ENCODE peak calls at places on chromosomes 16 and 17, in four cellular contexts. V is IMR-90, H is tibial artery, A is OCI-LY7. N is an unnamed sample.

GRCh38 chr17:5719976-5720375 is 135.7 kb upstream of the NLRP1 start:
- DNase-seq in V (no peak), H (no peak), A (no peak), N (no peak)

GRCh38 chr16:11665071-11665491 is 3.2 kb upstream of the SNN start:
- DNase-seq in V (no peak), H (no peak), A (peak; percentile 76), N (no peak)

GRCh38 chr16:80718480-80719220 is 85.7 kb downstream of the CDYL2 start:
- DNase-seq in V (peak; percentile 22), H (no peak), A (no peak), N (peak; percentile 44)

GRCh38 chr17:82031885-82032627 is 578 bp downstream of the RAC3 start:
- DNase-seq in V (no peak), H (no peak), A (peak; percentile 31), N (no peak)

GRCh38 chr16:75305364-75306101 is 54.1 kb upstream of the BCAR1 start:
- DNase-seq in V (peak; percentile 100), H (peak; percentile 91), A (no peak), N (peak; percentile 100)

GRCh38 chr17:8152112-8152775 is at the start of gene PER1:
- DNase-seq in V (peak; percentile 93), H (peak; percentile 98), A (peak; percentile 89), N (peak; percentile 99)

GRCh38 chr16:50537533-50538290 is 10.5 kb upstream of the NKD1 start:
- DNase-seq in V (no peak), H (no peak), A (no peak), N (no peak)

GRCh38 chr16:49093939-49094338 is 187.7 kb downstream of the CBLN1 start:
- DNase-seq in V (no peak), H (no peak), A (no peak), N (no peak)

GRCh38 chr17:65535777-65536572 is 25.5 kb downstream of the AXIN2 start:
- DNase-seq in V (peak; percentile 45), H (no peak), A (no peak), N (no peak)

GRCh38 chr17:78133971-78134898 is 3.7 kb downstream of the TMC8 start:
- DNase-seq in V (peak; percentile 12), H (no peak), A (peak; percentile 91), N (peak; percentile 38)

GRCh38 chr16:28935333-28935732 is 3.6 kb downstream of the CD19 start:
- DNase-seq in V (no peak), H (no peak), A (no peak), N (no peak)

GRCh38 chr16:56600398-56600999 is 7.9 kb upstream of the MT2A start:
- DNase-seq in V (peak; percentile 66), H (peak; percentile 46), A (peak; percentile 58), N (peak; percentile 67)

GRCh38 chr17:6706499-6706898 is 6.7 kb downstream of the SLC13A5 start:
- DNase-seq in V (no peak), H (no peak), A (no peak), N (no peak)

GRCh38 chr16:23842137-23842600 is 6.4 kb downstream of the PRKCB start:
- DNase-seq in V (no peak), H (no peak), A (no peak), N (no peak)

GRCh38 chr16:55701442-55702319 is 45.9 kb downstream of the SLC6A2 start:
- DNase-seq in V (peak; percentile 26), H (peak; percentile 39), A (peak; percentile 59), N (peak; percentile 54)

GRCh38 chr17:76404256-76404655 is 19.8 kb downstream of the SPHK1 start:
- DNase-seq in V (no peak), H (no peak), A (no peak), N (no peak)

GRCh38 chr17:16255481-16255901 is 38.5 kb downstream of the PIGL start:
- DNase-seq in V (peak; percentile 28), H (peak; percentile 63), A (no peak), N (peak; percentile 23)
- H3K4me3 ChIP-seq in V (peak overlapping the region; percentile 22), H (peak overlapping the region; percentile 20), A (no peak overlapping the region), N (no peak overlapping the region)

DNA sequence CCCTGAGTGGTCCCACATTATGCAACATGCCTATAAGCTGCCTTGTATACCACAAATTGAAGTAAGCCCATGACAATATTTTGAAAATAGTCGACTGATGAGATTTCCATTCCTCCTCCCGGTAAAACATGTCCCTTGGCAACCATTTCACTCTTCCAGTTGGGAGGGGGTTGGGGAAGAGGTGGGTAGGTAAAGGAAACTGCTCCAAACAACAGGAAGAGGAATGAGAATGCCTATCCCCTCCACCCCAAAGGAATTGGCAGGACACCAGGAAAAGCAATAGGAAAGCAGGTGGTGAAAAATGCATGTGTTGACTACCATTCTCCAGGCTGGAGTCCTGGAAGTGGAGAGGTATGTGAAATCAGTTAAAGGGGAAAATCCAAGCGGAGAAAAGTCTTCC is 455.9 kb upstream of the PSMD7 start:
- DNase-seq in V (no peak), H (no peak), A (no peak), N (no peak)
- TF ChIP-seq CTCF in V (no peak), H (no peak), A (no peak), N (no peak)

GRCh38 chr16:73483076-73483791 is 435.3 kb upstream of the ZFHX3 start:
- DNase-seq in V (no peak), H (no peak), A (no peak), N (no peak)
- H3K4me3 ChIP-seq in V (no peak overlapping the region), H (no peak overlapping the region), A (no peak overlapping the region), N (no peak overlapping the region)

GRCh38 chr16:22188595-22189442 is 17.3 kb upstream of the EEF2K start:
- DNase-seq in V (peak; percentile 95), H (peak; percentile 71), A (peak; percentile 88), N (peak; percentile 96)

GRCh38 chr16:22188267-22188594 is 17.8 kb upstream of the EEF2K start:
- DNase-seq in V (no peak), H (no peak), A (no peak), N (no peak)

GRCh38 chr16:22190169-22191088 is 15.6 kb upstream of the EEF2K start:
- DNase-seq in V (peak; percentile 100), H (peak; percentile 100), A (peak; percentile 98), N (peak; percentile 100)

GRCh38 chr16:22191089-22191965 is 14.8 kb upstream of the EEF2K start:
- DNase-seq in V (peak; percentile 97), H (peak; percentile 100), A (peak; percentile 95), N (peak; percentile 99)

DNA sequence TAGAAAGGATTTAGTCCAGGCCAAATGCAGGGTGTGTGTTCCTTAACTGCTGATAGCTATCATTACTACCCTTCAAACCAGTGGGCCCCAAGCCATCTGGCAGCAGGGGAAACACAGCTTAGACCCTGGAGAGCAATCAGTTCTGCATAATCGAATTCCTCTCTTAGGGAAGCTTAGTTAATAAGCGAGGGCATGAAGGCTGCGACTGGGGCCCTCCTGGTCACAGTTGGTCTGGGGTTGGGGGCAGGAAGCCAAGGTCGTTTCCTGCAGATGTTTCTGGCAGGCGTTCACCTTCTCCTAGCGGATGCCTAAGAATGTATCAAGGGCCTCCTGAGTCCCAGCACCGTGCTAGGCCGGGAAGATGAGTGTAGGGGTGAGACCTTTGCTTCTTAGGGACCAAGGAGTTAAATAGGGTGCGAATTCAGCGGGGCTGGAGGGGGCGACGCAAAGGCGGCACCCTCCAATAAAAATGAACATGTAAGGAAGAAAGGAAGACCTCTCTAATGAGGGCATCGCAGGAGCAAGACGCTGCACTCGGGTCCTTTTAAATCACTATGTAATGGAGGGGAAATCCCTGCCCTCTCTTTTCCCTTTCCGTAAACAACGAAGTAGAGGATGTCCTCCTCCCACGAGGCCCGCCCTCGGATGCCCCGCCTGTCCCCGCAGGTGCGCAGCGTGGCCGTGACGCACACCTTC is 16.5 kb upstream of the EEF2K start:
- DNase-seq in V (peak; percentile 16), H (peak; percentile 72), A (peak; percentile 79), N (peak; percentile 47)
- TF ChIP-seq CTCF in V (no peak), H (no peak), A (no peak), N (no peak)

DNA sequence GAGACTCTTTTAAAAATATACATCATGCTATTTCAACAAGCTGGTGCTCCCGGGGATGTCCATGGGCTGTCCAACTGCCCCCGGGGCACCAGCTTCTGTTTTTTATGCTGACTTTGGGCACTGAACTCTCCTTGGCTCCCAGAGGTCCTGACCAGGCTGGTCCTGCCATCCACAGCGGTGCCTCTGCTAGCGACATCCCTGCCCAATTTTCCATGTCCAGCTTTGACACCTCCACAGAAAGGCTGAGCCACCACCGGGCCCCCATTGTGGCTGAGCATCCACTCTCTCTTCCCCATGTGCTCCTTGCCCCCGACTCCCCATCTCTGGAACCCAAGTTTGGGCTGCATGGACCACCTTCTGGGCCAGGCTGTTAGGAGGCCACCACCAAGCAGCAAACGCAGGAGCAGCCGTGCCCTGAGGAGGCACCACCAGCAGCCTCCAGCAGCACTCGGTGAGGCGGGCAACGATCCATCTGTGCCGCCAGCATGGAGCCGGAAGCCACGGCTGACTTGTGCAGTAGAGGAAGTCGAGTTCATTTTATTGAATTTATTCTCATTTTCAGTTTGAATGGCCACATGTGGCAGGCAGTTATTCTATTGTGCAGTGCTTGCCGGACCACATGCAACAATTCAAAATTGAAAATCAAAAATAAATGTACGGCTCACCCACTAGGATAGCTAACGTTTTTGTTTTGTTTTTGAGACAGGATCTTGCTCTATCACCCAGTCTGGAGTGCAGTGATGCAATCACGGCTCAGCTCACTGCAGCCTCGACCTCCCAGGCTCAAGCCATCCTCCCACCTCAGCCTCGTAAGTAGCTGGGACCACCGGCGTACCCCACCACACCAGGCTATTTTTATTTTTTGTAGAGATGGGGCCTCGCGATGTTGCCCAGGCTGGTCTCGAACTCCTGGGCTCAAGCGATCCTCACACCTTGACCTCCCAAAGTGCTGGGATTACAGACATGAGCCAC is 2.8 kb upstream of the MEAK7 start:
- DNase-seq in V (no peak), H (no peak), A (peak; percentile 89), N (no peak)
- H3K4me3 ChIP-seq in V (no peak overlapping the region), H (no peak overlapping the region), A (peak overlapping the region; percentile 47), N (no peak overlapping the region)

N was measured in cardiac fibroblast.